ENCODE peak calls at places on chromosomes 16 and 17, in nine cellular contexts. F, A, J, O, U, E, N, R and V are unnamed samples.

GRCh38 chr17:83119987-83120864 is 40.8 kb downstream of the METRNL start:
- DNase-seq in F (peak; percentile 98), A (no peak), J (no peak), O (no peak), U (no peak), E (peak; percentile 63), N (peak; percentile 51), R (no peak), V (no peak)

GRCh38 chr17:75753514-75754377 is 11.2 kb downstream of the GALK1 start:
- DNase-seq in F (peak; percentile 92), A (peak; percentile 89), J (no peak), O (no peak), U (peak; percentile 89), E (peak; percentile 92), N (peak; percentile 82), R (peak; percentile 98), V (peak; percentile 87)

GRCh38 chr17:81977211-81978091 is at the start of gene ASPSCR1:
- DNase-seq in F (peak; percentile 96), A (peak; percentile 96), J (peak; percentile 92), O (peak; percentile 86), U (peak; percentile 96), E (peak; percentile 93), N (peak; percentile 88), R (peak; percentile 99), V (peak; percentile 98)

GRCh38 chr16:54318941-54319340 is 32.4 kb upstream of the IRX3 start:
- DNase-seq in F (no peak), A (no peak), J (no peak), O (no peak), U (peak; percentile 47), E (no peak), N (no peak), R (no peak), V (no peak)

GRCh38 chr17:81470944-81471803 is 41.4 kb downstream of the ACTG1 start:
- DNase-seq in F (no peak), A (peak; percentile 72), J (peak; percentile 57), O (no peak), U (peak; percentile 74), E (no peak), N (no peak), R (peak; percentile 68), V (no peak)

GRCh38 chr17:60361889-60362288 is 30.0 kb downstream of the USP32 start:
- DNase-seq in F (no peak), A (no peak), J (no peak), O (no peak), U (no peak), E (no peak), N (no peak), R (no peak), V (no peak)

GRCh38 chr16:2827831-2828520 is 2.1 kb upstream of the ZG16B start:
- DNase-seq in F (no peak), A (peak; percentile 45), J (no peak), O (no peak), U (no peak), E (peak; percentile 58), N (no peak), R (no peak), V (no peak)

GRCh38 chr17:76261421-76262215 is 3.5 kb upstream of the UBALD2 start:
- DNase-seq in F (peak; percentile 86), A (no peak), J (peak; percentile 33), O (no peak), U (no peak), E (no peak), N (peak; percentile 78), R (no peak), V (no peak)

GRCh38 chr17:51166987-51167931 is 1.0 kb downstream of the NME2 start:
- DNase-seq in F (peak; percentile 78), A (peak; percentile 66), J (peak; percentile 70), O (no peak), U (peak; percentile 74), E (peak; percentile 66), N (peak; percentile 61), R (peak; percentile 95), V (peak; percentile 72)

GRCh38 chr16:12763517-12763916 is 40.2 kb downstream of the CPPED1 start:
- DNase-seq in F (no peak), A (no peak), J (no peak), O (no peak), U (no peak), E (no peak), N (no peak), R (peak; percentile 68), V (no peak)

GRCh38 chr17:45364531-45365390 is 47.9 kb upstream of the MAP3K14 start:
- DNase-seq in F (peak; percentile 50), A (peak; percentile 66), J (no peak), O (no peak), U (peak; percentile 66), E (peak; percentile 99), N (no peak), R (peak; percentile 24), V (no peak)

GRCh38 chr17:61309857-61310256 is 89.8 kb upstream of the TBX2 start:
- DNase-seq in F (no peak), A (no peak), J (peak; percentile 54), O (no peak), U (peak; percentile 90), E (no peak), N (no peak), R (no peak), V (no peak)

GRCh38 chr16:12349950-12350842 is 373.7 kb downstream of the SNX29 start:
- DNase-seq in F (no peak), A (no peak), J (no peak), O (no peak), U (no peak), E (no peak), N (no peak), R (no peak), V (no peak)

GRCh38 chr17:12116143-12116542 is 95.5 kb downstream of the MAP2K4 start:
- DNase-seq in F (no peak), A (no peak), J (no peak), O (no peak), U (peak; percentile 6), E (no peak), N (no peak), R (no peak), V (no peak)

GRCh38 chr16:1296688-1297412 is 12.6 kb upstream of the UBE2I start:
- DNase-seq in F (peak; percentile 60), A (no peak), J (peak; percentile 92), O (peak; percentile 92), U (peak; percentile 84), E (no peak), N (peak; percentile 76), R (no peak), V (peak; percentile 80)

GRCh38 chr16:8869212-8869987 is 594 bp upstream of the CARHSP1 start:
- DNase-seq in F (peak; percentile 41), A (peak; percentile 77), J (no peak), O (no peak), U (no peak), E (peak; percentile 81), N (no peak), R (peak; percentile 78), V (peak; percentile 31)
- H2AFZ ChIP-seq in F (peak overlapping the region; percentile 45), A (peak overlapping the region; percentile 85), J (peak overlapping the region; percentile 72), O (peak overlapping the region; percentile 94), U (peak overlapping the region; percentile 62), E (peak overlapping the region; percentile 91), N (peak overlapping the region; percentile 89), R (peak overlapping the region; percentile 86), V (peak overlapping the region; percentile 17)

GRCh38 chr17:17061516-17061915 is 19.3 kb downstream of the MPRIP start:
- DNase-seq in F (no peak), A (no peak), J (no peak), O (no peak), U (no peak), E (no peak), N (no peak), R (no peak), V (no peak)

GRCh38 chr17:17060001-17060929 is 18.0 kb downstream of the MPRIP start:
- DNase-seq in F (no peak), A (no peak), J (no peak), O (no peak), U (no peak), E (no peak), N (no peak), R (no peak), V (no peak)

GRCh38 chr17:17058304-17058703 is 16.0 kb downstream of the MPRIP start:
- DNase-seq in F (no peak), A (no peak), J (no peak), O (no peak), U (no peak), E (no peak), N (no peak), R (no peak), V (no peak)

GRCh38 chr17:17060930-17061329 is 18.7 kb downstream of the MPRIP start:
- DNase-seq in F (no peak), A (no peak), J (no peak), O (no peak), U (no peak), E (no peak), N (no peak), R (no peak), V (no peak)

DNA sequence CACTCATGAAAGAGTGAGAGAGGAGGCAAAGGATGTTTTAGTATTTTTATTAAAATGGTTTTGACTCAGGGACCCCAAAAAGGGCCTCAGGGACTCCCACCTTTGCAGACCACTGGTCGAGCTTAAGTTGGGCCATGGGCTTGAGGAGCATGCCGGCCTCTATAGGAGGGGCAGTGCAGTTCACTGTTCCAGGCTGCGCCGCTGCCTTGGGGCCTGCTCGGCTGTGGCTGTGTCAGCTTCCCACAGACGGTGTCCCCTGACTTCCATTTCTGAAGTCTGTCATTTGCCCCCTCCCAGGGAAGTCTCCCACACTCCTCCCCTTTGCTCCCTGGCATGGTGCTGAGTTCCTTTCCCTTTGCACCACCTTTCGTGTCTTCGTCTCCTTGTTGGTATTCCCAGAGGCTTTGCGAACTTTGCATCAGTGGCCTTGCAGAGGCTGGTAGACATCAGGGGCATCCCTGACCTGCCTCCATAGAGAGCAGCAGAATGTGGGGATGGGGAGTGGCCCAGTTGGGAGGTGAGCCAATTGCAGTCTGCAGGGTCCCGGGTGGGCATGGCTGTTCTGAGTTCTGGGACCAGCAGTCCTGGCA is 17.1 kb downstream of the MPRIP start:
- DNase-seq in F (no peak), A (no peak), J (no peak), O (no peak), U (no peak), E (no peak), N (no peak), R (no peak), V (no peak)
- H3K4me1 ChIP-seq in F (no peaks in the 10 kb centered on the region), A (peaks cover 4% of the 10 kb centered on the region), J (peaks cover 32% of the 10 kb centered on the region), O (peaks cover 33% of the 10 kb centered on the region), U (peaks cover 28% of the 10 kb centered on the region), E (no peaks in the 10 kb centered on the region), N (no peaks in the 10 kb centered on the region), R (peaks cover 50% of the 10 kb centered on the region), V (no peaks in the 10 kb centered on the region)

DNA sequence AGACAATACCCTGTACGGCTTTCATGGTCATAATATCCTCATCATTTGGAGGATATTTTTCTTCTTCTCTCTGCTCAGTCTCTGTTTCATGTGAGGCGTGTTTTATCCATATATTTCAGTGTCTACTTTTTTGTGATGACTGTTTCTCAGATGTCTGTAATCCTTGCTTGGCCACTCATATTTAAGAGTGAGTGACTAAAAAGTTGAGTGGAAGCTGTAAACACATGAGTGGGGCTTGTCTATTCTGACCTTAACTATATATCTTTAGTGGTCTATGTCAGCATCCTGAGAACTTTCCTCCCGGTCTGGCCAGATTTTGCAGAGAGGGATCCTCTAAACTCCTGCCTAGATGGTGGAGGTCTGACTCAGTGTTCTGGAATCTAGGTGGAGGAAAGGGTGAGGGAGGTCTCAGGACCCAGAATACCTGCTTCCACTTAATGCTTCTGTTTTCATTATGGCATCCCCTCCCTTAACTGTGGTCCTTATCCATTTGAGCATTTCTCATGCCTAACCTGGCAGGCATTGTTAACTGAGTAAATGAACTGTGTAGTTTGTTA is 6.0 kb downstream of the DDX19B start:
- DNase-seq in F (no peak), A (no peak), J (peak; percentile 63), O (no peak), U (peak; percentile 8), E (no peak), N (no peak), R (no peak), V (no peak)
- TF ChIP-seq EZH2phosphoT487 in F (no peak), A (no peak), J (no peak), O (no peak), U (no peak), E (no peak), N (no peak), R (no peak), V (no peak)

GRCh38 chr16:23729503-23730424 is 16.7 kb upstream of the ERN2 start:
- DNase-seq in F (no peak), A (no peak), J (peak; percentile 35), O (peak; percentile 31), U (peak; percentile 48), E (peak; percentile 81), N (no peak), R (no peak), V (peak; percentile 54)
- H2AFZ ChIP-seq in F (no peak overlapping the region), A (peak overlapping the region; percentile 72), J (no peak overlapping the region), O (peak overlapping the region; percentile 90), U (peak overlapping the region; percentile 66), E (peak overlapping the region; percentile 82), N (no peak overlapping the region), R (no peak overlapping the region), V (no peak overlapping the region)